ENCODE peak calls at places on chromosomes 3 and 15, in six cellular contexts. One of them, this sample, is unnamed.
A peak's percentile ranks its signal among the peaks of the same experiment; 100 is the strongest.

GRCh38 chr15:93247466-93248121 is 158.6 kb upstream of the RGMA start:
- DNase-seq in H1: no peak
- DNase-seq in K562: no peak
- DNase-seq in GM12878: no peak
- DNase-seq in HCT116: no peak
- DNase-seq in HepG2: no peak
- DNase-seq in this sample: no peak

GRCh38 chr3:42601898-42602581 is 1.6 kb downstream of the NKTR start:
- DNase-seq in GM12878: no peak
- DNase-seq in K562: no peak
- DNase-seq in H1: no peak
- DNase-seq in HCT116: no peak
- DNase-seq in HepG2: peak; percentile 39
- DNase-seq in this sample: no peak

GRCh38 chr3:185935465-185936263 is 2.1 kb downstream of the TRA2B start:
- DNase-seq in K562: peak; percentile 39
- DNase-seq in HCT116: no peak
- DNase-seq in H1: no peak
- DNase-seq in HepG2: no peak
- DNase-seq in GM12878: no peak
- DNase-seq in this sample: no peak

GRCh38 chr15:58228708-58229107 is 90.5 kb downstream of the AQP9 start:
- DNase-seq in HepG2: no peak
- DNase-seq in HCT116: no peak
- DNase-seq in GM12878: no peak
- DNase-seq in K562: no peak
- DNase-seq in H1: no peak
- DNase-seq in this sample: no peak

GRCh38 chr3:130626021-130626420 is 109.0 kb downstream of the COL6A6 start:
- DNase-seq in HCT116: no peak
- DNase-seq in H1: no peak
- DNase-seq in GM12878: no peak
- DNase-seq in HepG2: no peak
- DNase-seq in K562: no peak
- DNase-seq in this sample: no peak

GRCh38 chr3:4310971-4311370 is 7.8 kb downstream of the SETMAR start:
- DNase-seq in GM12878: no peak
- DNase-seq in H1: no peak
- DNase-seq in HCT116: no peak
- DNase-seq in HepG2: no peak
- DNase-seq in K562: no peak
- DNase-seq in this sample: no peak

GRCh38 chr3:196789773-196790419 is 50.2 kb downstream of the PAK2 start:
- DNase-seq in HCT116: no peak
- DNase-seq in K562: no peak
- DNase-seq in H1: no peak
- DNase-seq in GM12878: no peak
- DNase-seq in HepG2: peak; percentile 63
- DNase-seq in this sample: no peak

GRCh38 chr15:42144841-42145375 is 11.5 kb downstream of the PLA2G4F start:
- DNase-seq in HCT116: no peak
- DNase-seq in H1: no peak
- DNase-seq in HepG2: no peak
- DNase-seq in K562: no peak
- DNase-seq in GM12878: no peak
- DNase-seq in this sample: no peak

GRCh38 chr3:171142985-171143384 is 116.5 kb upstream of the SLC2A2 start:
- DNase-seq in K562: no peak
- DNase-seq in H1: no peak
- DNase-seq in HepG2: peak; percentile 45
- DNase-seq in HCT116: no peak
- DNase-seq in GM12878: no peak
- DNase-seq in this sample: no peak

GRCh38 chr3:132422531-132422930 is 5.2 kb downstream of the DNAJC13 start:
- DNase-seq in HepG2: no peak
- DNase-seq in H1: no peak
- DNase-seq in HCT116: no peak
- DNase-seq in K562: no peak
- DNase-seq in GM12878: no peak
- DNase-seq in this sample: no peak

GRCh38 chr3:132416807-132417694 is at the start of gene DNAJC13:
- DNase-seq in GM12878: peak; percentile 67
- DNase-seq in HCT116: peak; percentile 82
- DNase-seq in HepG2: peak; percentile 87
- DNase-seq in H1: peak; percentile 91
- DNase-seq in K562: peak; percentile 73
- DNase-seq in this sample: peak; percentile 87

GRCh38 chr3:132417695-132418520 is 606 bp downstream of the DNAJC13 start:
- DNase-seq in HepG2: peak; percentile 53
- DNase-seq in K562: peak; percentile 43
- DNase-seq in GM12878: peak; percentile 31
- DNase-seq in H1: no peak
- DNase-seq in HCT116: no peak
- DNase-seq in this sample: peak; percentile 35

GRCh38 chr3:132421832-132422231 is 4.5 kb downstream of the DNAJC13 start:
- DNase-seq in GM12878: no peak
- DNase-seq in K562: no peak
- DNase-seq in HCT116: no peak
- DNase-seq in H1: no peak
- DNase-seq in HepG2: peak; percentile 60
- DNase-seq in this sample: no peak

GRCh38 chr3:132418916-132419315 is 1.6 kb downstream of the DNAJC13 start:
- DNase-seq in GM12878: no peak
- DNase-seq in HCT116: no peak
- DNase-seq in HepG2: no peak
- DNase-seq in H1: no peak
- DNase-seq in K562: no peak
- DNase-seq in this sample: no peak
- TF ChIP-seq ZNF274 in GM12878: no peak
- TF ChIP-seq ZNF274 in HCT116: no peak
- TF ChIP-seq ZNF274 in HepG2: no peak
- TF ChIP-seq ZNF274 in H1: no peak
- TF ChIP-seq ZNF274 in K562: no peak
- TF ChIP-seq ZNF274 in this sample: no peak

DNA sequence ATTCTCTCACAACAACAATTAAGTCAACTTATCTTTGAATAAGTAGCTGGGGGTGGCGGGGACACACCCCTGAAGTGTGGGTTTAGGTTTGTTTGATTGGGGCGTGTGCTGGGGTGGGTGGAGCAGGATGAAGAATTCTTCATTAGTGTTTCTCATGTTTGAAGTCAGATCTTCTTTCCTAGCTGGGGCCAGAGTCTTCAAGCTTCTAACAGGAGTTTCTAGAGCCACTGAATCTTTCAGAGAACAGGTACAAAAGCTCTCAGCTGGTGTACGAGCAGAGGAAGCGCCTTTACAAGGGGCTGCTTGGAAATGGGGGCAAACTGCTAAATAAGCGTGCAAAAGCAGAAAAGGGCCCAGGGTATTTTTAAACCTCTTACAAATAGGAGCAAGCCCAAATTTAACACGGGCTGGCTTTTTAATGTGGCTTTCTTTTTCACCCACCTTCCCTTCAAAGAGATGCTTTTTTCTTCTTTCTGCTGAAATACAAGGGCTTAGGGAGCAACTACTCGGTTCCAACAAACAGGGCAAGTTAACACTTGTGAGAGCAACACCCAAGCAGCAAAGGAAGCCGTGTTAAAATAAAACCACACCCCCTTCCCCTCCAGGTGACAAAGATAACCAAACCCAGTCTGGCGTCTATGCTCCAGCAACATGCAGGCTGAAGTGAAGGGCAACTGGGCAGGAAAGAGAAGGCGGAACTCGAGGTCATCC is 86.9 kb upstream of the RASGRP1 start:
- DNase-seq in HCT116: no peak
- DNase-seq in H1: no peak
- DNase-seq in GM12878: no peak
- DNase-seq in HepG2: no peak
- DNase-seq in K562: no peak
- DNase-seq in this sample: no peak
- H3K4me3 ChIP-seq in HCT116: no peak overlapping the region
- H3K4me3 ChIP-seq in H1: no peak overlapping the region
- H3K4me3 ChIP-seq in GM12878: peak overlapping the region; percentile 4
- H3K4me3 ChIP-seq in HepG2: no peak overlapping the region
- H3K4me3 ChIP-seq in K562: no peak overlapping the region
- H3K4me3 ChIP-seq in this sample: no peak overlapping the region

DNA sequence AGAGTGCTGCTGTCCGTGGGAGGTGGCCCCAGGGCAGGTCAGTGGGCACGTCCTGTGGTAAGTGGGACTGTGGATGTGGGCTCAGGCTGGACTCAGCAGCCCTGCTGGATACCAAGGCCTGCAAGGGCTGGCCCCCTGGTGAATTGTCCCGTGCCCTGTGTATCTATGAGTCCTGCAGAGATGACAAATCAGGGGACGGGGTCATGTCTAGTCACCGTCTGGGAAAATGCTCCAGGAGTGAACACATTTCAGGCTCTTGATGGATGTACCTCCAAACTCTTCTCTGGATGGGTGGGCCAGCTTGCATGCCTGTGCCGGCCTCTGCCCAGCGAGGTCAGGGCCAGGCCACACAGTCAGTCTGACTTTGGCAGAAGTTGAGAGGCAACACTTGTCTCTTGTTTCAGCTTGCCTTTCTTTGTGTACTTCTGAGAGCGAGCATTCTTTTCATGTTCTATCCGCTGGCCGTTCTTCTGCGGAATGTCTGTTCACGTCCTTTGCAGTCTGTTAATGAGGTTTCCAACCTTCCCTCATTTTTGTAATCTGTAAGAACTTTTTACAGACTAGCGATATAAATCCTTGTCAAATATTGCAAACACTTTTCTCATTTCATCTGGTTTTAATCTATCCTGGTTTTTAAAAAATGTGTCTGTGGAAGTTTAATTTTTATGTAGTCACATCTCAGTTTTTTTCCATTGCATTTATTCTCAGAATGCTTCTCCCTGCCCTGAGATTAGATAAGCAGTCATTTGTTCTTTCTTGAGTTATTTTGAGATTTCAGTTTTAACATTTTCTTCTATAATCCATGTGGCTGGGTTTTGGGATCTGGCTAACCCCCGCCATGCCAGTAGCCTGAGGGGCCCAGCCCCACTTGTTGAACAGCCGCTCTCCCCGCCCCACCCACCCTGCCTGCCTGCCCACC is 11.3 kb upstream of the STAB1 start:
- DNase-seq in H1: no peak
- DNase-seq in K562: no peak
- DNase-seq in GM12878: no peak
- DNase-seq in HepG2: peak; percentile 61
- DNase-seq in HCT116: no peak
- DNase-seq in this sample: no peak
- TF ChIP-seq ZNF274 in H1: no peak
- TF ChIP-seq ZNF274 in K562: no peak
- TF ChIP-seq ZNF274 in GM12878: no peak
- TF ChIP-seq ZNF274 in HepG2: no peak
- TF ChIP-seq ZNF274 in HCT116: no peak
- TF ChIP-seq ZNF274 in this sample: no peak

DNA sequence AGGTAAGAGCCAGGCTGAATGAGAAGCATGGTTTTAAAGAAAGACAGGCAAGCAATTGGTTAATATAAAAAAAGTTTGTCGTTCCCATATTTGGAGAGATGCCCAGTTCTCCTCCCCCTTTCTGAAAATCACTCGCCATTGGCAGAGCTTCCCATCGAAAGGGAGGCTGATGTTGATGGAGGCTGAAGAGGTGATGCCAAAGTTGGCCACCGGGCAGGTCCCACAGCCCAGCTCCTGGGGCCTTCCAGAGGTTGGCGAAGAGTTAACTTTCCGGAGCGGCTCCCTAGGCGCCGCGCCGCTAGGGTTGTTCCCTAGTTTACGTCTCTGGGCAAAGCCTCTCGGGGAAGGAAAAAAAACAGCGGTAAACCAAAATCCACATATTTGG is 792 bp downstream of the PCOLCE2 start:
- DNase-seq in HepG2: no peak
- DNase-seq in H1: no peak
- DNase-seq in HCT116: peak; percentile 69
- DNase-seq in GM12878: no peak
- DNase-seq in K562: no peak
- DNase-seq in this sample: peak; percentile 30
- H3K4me3 ChIP-seq in HepG2: peak overlapping the region; percentile 59
- H3K4me3 ChIP-seq in H1: peak overlapping the region; percentile 64
- H3K4me3 ChIP-seq in HCT116: peak overlapping the region; percentile 47
- H3K4me3 ChIP-seq in GM12878: no peak overlapping the region
- H3K4me3 ChIP-seq in K562: peak overlapping the region; percentile 44
- H3K4me3 ChIP-seq in this sample: peak overlapping the region; percentile 74